ENCODE peak calls at places on chromosomes 12 and 14, in five cellular contexts. I, R, G, C and F are unnamed samples.
A peak's percentile ranks its signal among the peaks of the same experiment; 100 is the strongest.

GRCh38 chr12:38053655-38054464 is 262.7 kb upstream of the ALG10B start:
- DNase-seq in G (no peak), R (no peak), I (peak; percentile 70), C (peak; percentile 85), F (no peak)

GRCh38 chr14:81384900-81385299 is 15.2 kb downstream of the STON2 start:
- DNase-seq in C (no peak), G (no peak), I (peak; percentile 10), R (no peak), F (no peak)

GRCh38 chr14:37595809-37596595 is 573 bp downstream of the TTC6 start:
- DNase-seq in C (peak; percentile 89), R (no peak), I (peak; percentile 99), G (no peak), F (peak; percentile 73)

GRCh38 chr14:105138021-105138541 is 30.5 kb downstream of the JAG2 start:
- DNase-seq in I (no peak), C (no peak), R (no peak), G (no peak), F (no peak)

GRCh38 chr14:33568935-33569579 is 381.8 kb downstream of the EGLN3 start:
- DNase-seq in I (no peak), G (no peak), R (peak; percentile 75), C (no peak), F (no peak)

GRCh38 chr12:71865166-71865713 is 25.7 kb downstream of the TBC1D15 start:
- DNase-seq in R (peak; percentile 36), G (no peak), I (no peak), C (peak; percentile 10), F (peak; percentile 45)

GRCh38 chr12:47767197-47767724 is 5.8 kb upstream of the SLC48A1 start:
- DNase-seq in R (peak; percentile 66), I (peak; percentile 53), C (peak; percentile 69), G (no peak), F (peak; percentile 85)

GRCh38 chr12:29750131-29750927 is 33.4 kb downstream of the TMTC1 start:
- DNase-seq in I (no peak), G (peak; percentile 75), R (no peak), C (no peak), F (no peak)

GRCh38 chr12:66035289-66035961 is 95.1 kb downstream of the LLPH start:
- DNase-seq in G (no peak), R (peak; percentile 71), C (peak; percentile 66), I (peak; percentile 42), F (peak; percentile 69)

GRCh38 chr12:121209629-121210572 is at the start of gene P2RX4:
- DNase-seq in I (peak; percentile 64), R (peak; percentile 76), G (peak; percentile 44), C (peak; percentile 88), F (peak; percentile 96)

GRCh38 chr12:106154781-106155273 is 16.1 kb upstream of the NUAK1 start:
- DNase-seq in I (no peak), R (peak; percentile 60), G (no peak), C (no peak), F (no peak)

GRCh38 chr12:29782821-29783772 is 645 bp downstream of the TMTC1 start:
- DNase-seq in I (no peak), R (peak; percentile 49), G (no peak), C (no peak), F (no peak)

GRCh38 chr12:113149361-113150150 is at the start of gene CFAP73:
- DNase-seq in C (peak; percentile 80), R (peak; percentile 33), G (no peak), I (peak; percentile 76), F (peak; percentile 57)

GRCh38 chr14:21267886-21268611 is 1.2 kb downstream of the HNRNPC start:
- DNase-seq in R (peak; percentile 26), G (no peak), C (no peak), I (no peak), F (no peak)

GRCh38 chr14:99779751-99780150 is 13.5 kb upstream of the EML1 start:
- DNase-seq in C (peak; percentile 56), R (no peak), I (no peak), G (no peak), F (no peak)

GRCh38 chr14:59060841-59061240 is 127.6 kb upstream of the DAAM1 start:
- DNase-seq in G (no peak), C (no peak), R (no peak), I (no peak), F (no peak)

GRCh38 chr14:84225243-84225642 is 1304.7 kb upstream of the FLRT2 start:
- DNase-seq in R (no peak), C (no peak), G (no peak), I (no peak), F (no peak)

GRCh38 chr14:80567905-80568512 is 356.7 kb upstream of the DIO2 start:
- DNase-seq in R (no peak), G (no peak), C (no peak), I (no peak), F (no peak)

GRCh38 chr12:32390572-32391219 is 8.7 kb upstream of the FGD4 start:
- DNase-seq in R (peak; percentile 14), C (peak; percentile 77), G (no peak), I (peak; percentile 53), F (no peak)

GRCh38 chr12:55929306-55929791 is 1.6 kb upstream of the DGKA start:
- DNase-seq in C (no peak), G (peak; percentile 70), R (no peak), I (no peak), F (peak; percentile 89)

GRCh38 chr12:47832263-47832933 is 12.7 kb upstream of the HDAC7 start:
- DNase-seq in I (no peak), C (no peak), G (no peak), R (no peak), F (no peak)

GRCh38 chr14:20754308-20754707 is 8.6 kb downstream of the EDDM3A start:
- DNase-seq in G (no peak), C (no peak), I (no peak), R (no peak), F (no peak)

GRCh38 chr12:47038270-47038748 is 41.1 kb upstream of the PCED1B start:
- DNase-seq in R (no peak), C (peak; percentile 95), I (no peak), G (no peak), F (no peak)

GRCh38 chr12:102965281-102966155 is 8.0 kb downstream of the ASCL1 start:
- DNase-seq in G (no peak), I (no peak), C (no peak), R (no peak), F (no peak)

GRCh38 chr12:17020765-17021164 is 414.8 kb upstream of the LMO3 start:
- DNase-seq in C (no peak), G (no peak), R (no peak), I (no peak), F (no peak)

GRCh38 chr12:109418848-109419474 is 58.1 kb downstream of the KCTD10 start:
- DNase-seq in G (no peak), C (no peak), R (no peak), I (no peak), F (no peak)

GRCh38 chr12:95216704-95217376 is 427 bp downstream of the FGD6 start:
- DNase-seq in G (no peak), R (peak; percentile 61), I (peak; percentile 27), C (peak; percentile 49), F (no peak)

GRCh38 chr14:104443391-104444158 is 136.0 kb upstream of the C14orf180 start:
- DNase-seq in G (no peak), C (peak; percentile 27), R (no peak), I (no peak), F (no peak)

GRCh38 chr12:50097952-50098351 is 5.9 kb upstream of the GPD1 start:
- DNase-seq in C (no peak), G (no peak), I (no peak), R (no peak), F (no peak)

GRCh38 chr12:50102186-50102585 is 1.6 kb upstream of the GPD1 start:
- DNase-seq in G (no peak), C (no peak), I (no peak), R (no peak), F (no peak)

GRCh38 chr12:50101663-50102062 is 2.1 kb upstream of the GPD1 start:
- DNase-seq in I (peak; percentile 55), R (peak; percentile 22), C (peak; percentile 57), G (no peak), F (peak; percentile 30)

GRCh38 chr12:50100561-50100960 is 3.2 kb upstream of the GPD1 start:
- DNase-seq in G (no peak), R (no peak), I (no peak), C (no peak), F (no peak)

GRCh38 chr12:50099302-50100008 is 4.4 kb upstream of the GPD1 start:
- DNase-seq in G (no peak), I (no peak), C (no peak), R (no peak), F (no peak)
- TF ChIP-seq MYC in G (no peak), I (no peak), C (no peak), R (no peak), F (no peak)

GRCh38 chr14:49861923-49862673 is 9.5 kb upstream of the NEMF start:
- DNase-seq in I (peak; percentile 69), C (peak; percentile 93), R (peak; percentile 93), G (no peak), F (peak; percentile 90)
- TF ChIP-seq POLR2A in I (no peak), C (no peak), R (no peak), G (no peak), F (no peak)

GRCh38 chr12:88805286-88805685 is 225.0 kb upstream of the KITLG start:
- DNase-seq in R (no peak), G (no peak), C (no peak), I (no peak), F (no peak)
- TF ChIP-seq MYC in R (no peak), G (no peak), C (no peak), I (no peak), F (no peak)

GRCh38 chr14:52729925-52730707 is at the start of gene STYX:
- DNase-seq in R (peak; percentile 99), G (peak; percentile 93), I (peak; percentile 95), C (peak; percentile 97), F (peak; percentile 98)
- TF ChIP-seq POLR2A in R (peak; percentile 78), G (peak; percentile 96), I (peak; percentile 98), C (peak; percentile 97), F (peak; percentile 68)

GRCh38 chr14:77638738-77639137 is 22.3 kb upstream of the SPTLC2 start:
- DNase-seq in I (no peak), C (peak; percentile 45), G (no peak), R (peak; percentile 52), F (no peak)
- TF ChIP-seq MYC in I (no peak), C (no peak), G (no peak), R (no peak), F (no peak)

DNA sequence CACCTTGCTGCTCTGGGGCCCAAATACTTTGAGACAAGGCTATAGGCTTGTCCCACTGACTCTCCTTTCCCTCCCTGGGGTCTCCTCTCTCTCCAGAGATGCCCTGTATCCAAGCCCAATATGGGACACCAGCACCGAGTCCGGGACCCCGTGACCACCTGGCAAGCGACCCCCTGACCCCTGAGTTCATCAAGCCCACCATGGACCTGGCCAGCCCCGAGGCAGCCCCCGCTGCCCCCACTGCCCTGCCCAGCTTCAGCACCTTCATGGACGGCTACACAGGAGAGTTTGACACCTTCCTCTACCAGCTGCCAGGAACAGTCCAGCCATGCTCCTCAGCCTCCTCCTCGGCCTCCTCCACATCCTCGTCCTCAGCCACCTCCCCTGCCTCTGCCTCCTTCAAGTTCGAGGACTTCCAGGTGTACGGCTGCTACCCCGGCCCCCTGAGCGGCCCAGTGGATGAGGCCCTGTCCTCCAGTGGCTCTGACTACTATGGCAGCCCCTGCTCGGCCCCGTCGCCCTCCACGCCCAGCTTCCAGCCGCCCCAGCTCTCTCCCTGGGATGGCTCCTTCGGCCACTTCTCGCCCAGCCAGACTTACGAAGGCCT is 3.1 kb downstream of the NR4A1 start:
- DNase-seq in C (peak; percentile 68), I (no peak), R (no peak), G (no peak), F (no peak)
- TF ChIP-seq POLR2A in C (no peak), I (no peak), R (no peak), G (no peak), F (no peak)

GRCh38 chr14:74616507-74616906 is 4.5 kb upstream of the LTBP2 start:
- DNase-seq in G (no peak), R (peak; percentile 91), C (peak; percentile 61), I (no peak), F (peak; percentile 72)
- TF ChIP-seq MYC in G (no peak), R (peak; percentile 77), C (no peak), I (no peak), F (no peak)